ENCODE peak calls at places on chromosome 6, in seven cellular contexts. One of them, this sample, is unnamed.

GRCh38 chr6:148700047-148700712 is 46.6 kb upstream of the UST start:
- DNase-seq in lower lobe of right lung: no peak
- DNase-seq in psoas muscle: no peak
- DNase-seq in nephron progenitor cell: no peak
- DNase-seq in colonic mucosa: no peak
- DNase-seq in glutamatergic neuron: no peak
- DNase-seq in uterus: no peak
- DNase-seq in this sample: no peak

GRCh38 chr6:163748886-163749285 is 334.4 kb downstream of the QKI start:
- DNase-seq in nephron progenitor cell: no peak
- DNase-seq in psoas muscle: no peak
- DNase-seq in lower lobe of right lung: no peak
- DNase-seq in glutamatergic neuron: no peak
- DNase-seq in colonic mucosa: no peak
- DNase-seq in uterus: no peak
- DNase-seq in this sample: peak; percentile 77

GRCh38 chr6:10465633-10466499 is 51.0 kb upstream of the TFAP2A start:
- DNase-seq in uterus: no peak
- DNase-seq in colonic mucosa: peak; percentile 28
- DNase-seq in psoas muscle: no peak
- DNase-seq in glutamatergic neuron: peak; percentile 74
- DNase-seq in lower lobe of right lung: no peak
- DNase-seq in nephron progenitor cell: peak; percentile 75
- DNase-seq in this sample: no peak

GRCh38 chr6:103113416-103113815 is 1719.9 kb downstream of the GRIK2 start:
- DNase-seq in uterus: no peak
- DNase-seq in glutamatergic neuron: no peak
- DNase-seq in lower lobe of right lung: no peak
- DNase-seq in psoas muscle: no peak
- DNase-seq in colonic mucosa: no peak
- DNase-seq in nephron progenitor cell: no peak
- DNase-seq in this sample: no peak

GRCh38 chr6:168099201-168100010 is 20.4 kb upstream of the FRMD1 start:
- DNase-seq in nephron progenitor cell: peak; percentile 43
- DNase-seq in colonic mucosa: no peak
- DNase-seq in lower lobe of right lung: peak; percentile 20
- DNase-seq in glutamatergic neuron: no peak
- DNase-seq in uterus: no peak
- DNase-seq in psoas muscle: peak; percentile 17
- DNase-seq in this sample: peak; percentile 70

GRCh38 chr6:118325220-118325860 is 222.8 kb upstream of the PLN start:
- DNase-seq in glutamatergic neuron: no peak
- DNase-seq in colonic mucosa: no peak
- DNase-seq in psoas muscle: peak; percentile 54
- DNase-seq in nephron progenitor cell: no peak
- DNase-seq in uterus: peak; percentile 47
- DNase-seq in lower lobe of right lung: no peak
- DNase-seq in this sample: no peak

GRCh38 chr6:35833534-35833933 is 28.4 kb downstream of the LHFPL5 start:
- DNase-seq in lower lobe of right lung: no peak
- DNase-seq in psoas muscle: no peak
- DNase-seq in colonic mucosa: no peak
- DNase-seq in glutamatergic neuron: no peak
- DNase-seq in nephron progenitor cell: no peak
- DNase-seq in uterus: no peak
- DNase-seq in this sample: no peak

GRCh38 chr6:18897350-18897749 is 510.2 kb downstream of the RNF144B start:
- DNase-seq in psoas muscle: no peak
- DNase-seq in lower lobe of right lung: no peak
- DNase-seq in uterus: no peak
- DNase-seq in glutamatergic neuron: no peak
- DNase-seq in colonic mucosa: no peak
- DNase-seq in nephron progenitor cell: no peak
- DNase-seq in this sample: no peak

GRCh38 chr6:36783603-36784378 is 55.5 kb downstream of the CPNE5 start:
- DNase-seq in lower lobe of right lung: no peak
- DNase-seq in colonic mucosa: no peak
- DNase-seq in psoas muscle: no peak
- DNase-seq in nephron progenitor cell: no peak
- DNase-seq in glutamatergic neuron: no peak
- DNase-seq in uterus: no peak
- DNase-seq in this sample: no peak

GRCh38 chr6:166460473-166461437 is 78.0 kb upstream of the MPC1 start:
- DNase-seq in glutamatergic neuron: peak; percentile 22
- DNase-seq in psoas muscle: no peak
- DNase-seq in colonic mucosa: no peak
- DNase-seq in lower lobe of right lung: no peak
- DNase-seq in uterus: no peak
- DNase-seq in nephron progenitor cell: no peak
- DNase-seq in this sample: no peak

GRCh38 chr6:55822815-55823214 is 52.6 kb downstream of the BMP5 start:
- DNase-seq in colonic mucosa: no peak
- DNase-seq in glutamatergic neuron: no peak
- DNase-seq in nephron progenitor cell: no peak
- DNase-seq in uterus: no peak
- DNase-seq in psoas muscle: no peak
- DNase-seq in lower lobe of right lung: no peak
- DNase-seq in this sample: no peak

GRCh38 chr6:37513576-37513975 is 13.9 kb upstream of the CCDC167 start:
- DNase-seq in uterus: no peak
- DNase-seq in nephron progenitor cell: no peak
- DNase-seq in lower lobe of right lung: no peak
- DNase-seq in glutamatergic neuron: no peak
- DNase-seq in colonic mucosa: no peak
- DNase-seq in psoas muscle: no peak
- DNase-seq in this sample: peak; percentile 38

GRCh38 chr6:89371849-89372505 is 19.5 kb upstream of the UBE2J1 start:
- DNase-seq in lower lobe of right lung: peak; percentile 85
- DNase-seq in uterus: peak; percentile 50
- DNase-seq in nephron progenitor cell: peak; percentile 83
- DNase-seq in colonic mucosa: peak; percentile 76
- DNase-seq in glutamatergic neuron: peak; percentile 84
- DNase-seq in psoas muscle: peak; percentile 88
- DNase-seq in this sample: no peak

GRCh38 chr6:35611235-35611634 is 77.5 kb downstream of the FKBP5 start:
- DNase-seq in lower lobe of right lung: no peak
- DNase-seq in colonic mucosa: no peak
- DNase-seq in uterus: no peak
- DNase-seq in psoas muscle: no peak
- DNase-seq in glutamatergic neuron: no peak
- DNase-seq in nephron progenitor cell: no peak
- DNase-seq in this sample: no peak

GRCh38 chr6:32906539-32906938 is 34.3 kb downstream of the HLA-DMB start:
- DNase-seq in lower lobe of right lung: no peak
- DNase-seq in psoas muscle: no peak
- DNase-seq in uterus: no peak
- DNase-seq in nephron progenitor cell: no peak
- DNase-seq in glutamatergic neuron: no peak
- DNase-seq in colonic mucosa: no peak
- DNase-seq in this sample: no peak

GRCh38 chr6:11143394-11144371 is 32.2 kb upstream of the ERVFRD-1 start:
- DNase-seq in psoas muscle: peak; percentile 73
- DNase-seq in glutamatergic neuron: no peak
- DNase-seq in lower lobe of right lung: peak; percentile 84
- DNase-seq in colonic mucosa: peak; percentile 44
- DNase-seq in nephron progenitor cell: no peak
- DNase-seq in uterus: peak; percentile 61
- DNase-seq in this sample: no peak

GRCh38 chr6:135310291-135310690 is 129.2 kb downstream of the MYB start:
- DNase-seq in uterus: no peak
- DNase-seq in lower lobe of right lung: no peak
- DNase-seq in psoas muscle: no peak
- DNase-seq in colonic mucosa: no peak
- DNase-seq in nephron progenitor cell: no peak
- DNase-seq in glutamatergic neuron: no peak
- DNase-seq in this sample: no peak

GRCh38 chr6:81237226-81237625 is 515.3 kb downstream of the TENT5A start:
- DNase-seq in colonic mucosa: no peak
- DNase-seq in psoas muscle: no peak
- DNase-seq in nephron progenitor cell: no peak
- DNase-seq in lower lobe of right lung: no peak
- DNase-seq in uterus: no peak
- DNase-seq in glutamatergic neuron: no peak
- DNase-seq in this sample: no peak

DNA sequence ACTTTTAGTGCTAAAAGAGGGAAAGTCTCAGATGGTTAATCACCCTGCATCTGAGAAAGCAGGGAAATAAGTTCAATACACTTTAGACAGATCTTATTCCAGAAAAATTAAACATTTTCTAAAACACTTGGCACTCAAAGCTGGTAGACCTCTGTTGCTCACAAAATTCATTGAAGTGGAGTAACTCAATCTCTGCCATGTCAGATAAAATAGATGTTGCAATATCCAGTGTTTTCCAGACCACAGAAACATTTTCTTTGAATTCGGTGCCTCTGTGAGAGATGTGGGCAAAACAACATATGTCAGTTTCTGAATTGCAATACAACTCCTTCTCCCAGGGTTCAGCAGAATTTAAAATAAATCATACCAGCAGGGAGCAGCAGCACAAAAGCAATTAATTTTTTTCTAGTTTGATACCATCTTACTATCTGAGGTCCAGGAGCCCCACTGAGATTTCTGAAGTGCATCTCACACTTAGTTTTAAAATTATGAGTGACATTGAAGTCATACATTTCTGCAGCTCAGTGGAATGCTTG is 11.3 kb upstream of the PKHD1 start:
- DNase-seq in nephron progenitor cell: no peak
- DNase-seq in uterus: no peak
- DNase-seq in colonic mucosa: no peak
- DNase-seq in glutamatergic neuron: no peak
- DNase-seq in psoas muscle: no peak
- DNase-seq in lower lobe of right lung: no peak
- DNase-seq in this sample: no peak
- TF ChIP-seq CTCF in nephron progenitor cell: no peak
- TF ChIP-seq CTCF in uterus: no peak
- TF ChIP-seq CTCF in colonic mucosa: no peak
- TF ChIP-seq CTCF in glutamatergic neuron: no peak
- TF ChIP-seq CTCF in psoas muscle: peak; percentile 30
- TF ChIP-seq CTCF in lower lobe of right lung: no peak
- TF ChIP-seq CTCF in this sample: peak; percentile 43

GRCh38 chr6:144954241-144954556 is 669.1 kb downstream of the UTRN start:
- DNase-seq in colonic mucosa: no peak
- DNase-seq in psoas muscle: no peak
- DNase-seq in lower lobe of right lung: no peak
- DNase-seq in uterus: no peak
- DNase-seq in nephron progenitor cell: no peak
- DNase-seq in glutamatergic neuron: no peak
- DNase-seq in this sample: no peak
- TF ChIP-seq CTCF in colonic mucosa: no peak
- TF ChIP-seq CTCF in psoas muscle: no peak
- TF ChIP-seq CTCF in lower lobe of right lung: no peak
- TF ChIP-seq CTCF in uterus: no peak
- TF ChIP-seq CTCF in nephron progenitor cell: no peak
- TF ChIP-seq CTCF in glutamatergic neuron: no peak
- TF ChIP-seq CTCF in this sample: no peak

GRCh38 chr6:139925894-139926641 is 551.6 kb upstream of the CITED2 start:
- DNase-seq in colonic mucosa: peak; percentile 35
- DNase-seq in nephron progenitor cell: peak; percentile 15
- DNase-seq in glutamatergic neuron: peak; percentile 65
- DNase-seq in uterus: peak; percentile 27
- DNase-seq in psoas muscle: no peak
- DNase-seq in lower lobe of right lung: no peak
- DNase-seq in this sample: no peak

GRCh38 chr6:139923964-139924475 is 549.6 kb upstream of the CITED2 start:
- DNase-seq in nephron progenitor cell: no peak
- DNase-seq in psoas muscle: no peak
- DNase-seq in uterus: no peak
- DNase-seq in glutamatergic neuron: no peak
- DNase-seq in colonic mucosa: no peak
- DNase-seq in lower lobe of right lung: no peak
- DNase-seq in this sample: no peak

GRCh38 chr6:139927742-139928305 is 553.4 kb upstream of the CITED2 start:
- DNase-seq in glutamatergic neuron: no peak
- DNase-seq in uterus: no peak
- DNase-seq in nephron progenitor cell: no peak
- DNase-seq in lower lobe of right lung: no peak
- DNase-seq in psoas muscle: no peak
- DNase-seq in colonic mucosa: no peak
- DNase-seq in this sample: no peak

GRCh38 chr6:139926711-139927110 is 552.3 kb upstream of the CITED2 start:
- DNase-seq in nephron progenitor cell: no peak
- DNase-seq in lower lobe of right lung: no peak
- DNase-seq in psoas muscle: no peak
- DNase-seq in uterus: no peak
- DNase-seq in colonic mucosa: no peak
- DNase-seq in glutamatergic neuron: no peak
- DNase-seq in this sample: no peak

GRCh38 chr6:139927236-139927635 is 552.8 kb upstream of the CITED2 start:
- DNase-seq in uterus: peak; percentile 36
- DNase-seq in colonic mucosa: no peak
- DNase-seq in psoas muscle: no peak
- DNase-seq in nephron progenitor cell: no peak
- DNase-seq in lower lobe of right lung: no peak
- DNase-seq in glutamatergic neuron: no peak
- DNase-seq in this sample: no peak
- TF ChIP-seq CTCF in uterus: no peak
- TF ChIP-seq CTCF in colonic mucosa: peak; percentile 33
- TF ChIP-seq CTCF in psoas muscle: no peak
- TF ChIP-seq CTCF in nephron progenitor cell: no peak
- TF ChIP-seq CTCF in lower lobe of right lung: peak; percentile 42
- TF ChIP-seq CTCF in glutamatergic neuron: no peak
- TF ChIP-seq CTCF in this sample: peak; percentile 71

GRCh38 chr6:133128191-133128590 is 113.0 kb upstream of the EYA4 start:
- DNase-seq in colonic mucosa: no peak
- DNase-seq in lower lobe of right lung: no peak
- DNase-seq in nephron progenitor cell: no peak
- DNase-seq in uterus: no peak
- DNase-seq in psoas muscle: no peak
- DNase-seq in glutamatergic neuron: no peak
- DNase-seq in this sample: no peak
- TF ChIP-seq CTCF in colonic mucosa: no peak
- TF ChIP-seq CTCF in lower lobe of right lung: no peak
- TF ChIP-seq CTCF in nephron progenitor cell: no peak
- TF ChIP-seq CTCF in uterus: no peak
- TF ChIP-seq CTCF in psoas muscle: no peak
- TF ChIP-seq CTCF in glutamatergic neuron: no peak
- TF ChIP-seq CTCF in this sample: no peak